ENCODE peak calls at places on chromosomes 3 and 15, in five cellular contexts. S is IMR-90, M is GM12878, Q is SK-N-SH, U is K562. V is an unnamed sample.

GRCh38 chr3:194953291-194953690 is 267.6 kb downstream of the FAM43A start:
- DNase-seq in Q (peak; percentile 44), S (no peak), M (no peak), U (no peak), V (no peak)

GRCh38 chr3:56019490-56019889 is 448.8 kb downstream of the ERC2 start:
- DNase-seq in U (no peak), Q (no peak), S (no peak), M (no peak), V (no peak)

GRCh38 chr15:99712415-99712814 is 20.8 kb downstream of the LYSMD4 start:
- DNase-seq in S (no peak), M (no peak), U (no peak), Q (no peak), V (no peak)

GRCh38 chr3:183158552-183159006 is 4.0 kb downstream of the LAMP3 start:
- DNase-seq in Q (no peak), S (peak; percentile 68), M (peak; percentile 97), U (peak; percentile 23), V (no peak)

GRCh38 chr3:50658831-50659230 is 15.9 kb upstream of the DOCK3 start:
- DNase-seq in S (no peak), M (no peak), Q (no peak), U (no peak), V (no peak)

GRCh38 chr3:70065666-70066253 is 66.2 kb downstream of the SAMMSON start:
- DNase-seq in S (no peak), M (no peak), Q (peak; percentile 11), U (no peak), V (peak; percentile 18)

GRCh38 chr3:2921903-2922302 is 188.3 kb downstream of the IL5RA start:
- DNase-seq in U (no peak), M (peak; percentile 24), Q (peak; percentile 66), S (no peak), V (peak; percentile 10)

GRCh38 chr3:185457376-185457775 is 41.5 kb downstream of the TMEM41A start:
- DNase-seq in S (no peak), M (no peak), U (no peak), Q (no peak), V (no peak)

GRCh38 chr15:63450884-63451225 is 53.5 kb upstream of the USP3 start:
- DNase-seq in U (no peak), Q (no peak), M (no peak), S (no peak), V (no peak)

GRCh38 chr3:190227064-190227463 is 95.2 kb downstream of the CLDN1 start:
- DNase-seq in M (no peak), Q (no peak), U (no peak), S (no peak), V (no peak)

GRCh38 chr3:73120710-73121109 is 59.3 kb downstream of the EBLN2 start:
- DNase-seq in M (no peak), Q (no peak), U (no peak), S (no peak), V (no peak)

GRCh38 chr3:124569761-124570160 is 160.5 kb upstream of the UMPS start:
- DNase-seq in Q (no peak), U (no peak), M (no peak), S (no peak), V (no peak)

GRCh38 chr3:122247825-122248185 is 64.3 kb downstream of the CASR start:
- DNase-seq in Q (no peak), M (no peak), S (peak; percentile 13), U (no peak), V (no peak)

GRCh38 chr15:35784745-35785144 is 238.8 kb upstream of the DPH6 start:
- DNase-seq in S (no peak), Q (no peak), U (no peak), M (no peak), V (peak; percentile 1)

GRCh38 chr3:170355738-170356595 is 1.5 kb upstream of the SKIL start:
- DNase-seq in Q (peak; percentile 41), S (peak; percentile 54), U (peak; percentile 24), M (peak; percentile 66), V (no peak)

GRCh38 chr3:30631237-30631961 is 25.0 kb downstream of the TGFBR2 start:
- DNase-seq in S (no peak), Q (no peak), U (no peak), M (no peak), V (no peak)

GRCh38 chr15:70427531-70428120 is 329.9 kb upstream of the TLE3 start:
- DNase-seq in U (no peak), S (no peak), M (no peak), Q (no peak), V (no peak)

GRCh38 chr3:170766823-170767575 is 103.0 kb downstream of the RPL22L1 start:
- DNase-seq in U (no peak), Q (no peak), M (no peak), S (no peak), V (no peak)

GRCh38 chr15:39411102-39411989 is 169.5 kb upstream of the THBS1 start:
- DNase-seq in Q (no peak), M (peak; percentile 78), S (no peak), U (no peak), V (no peak)

GRCh38 chr3:172520332-172520831 is 2.8 kb downstream of the TNFSF10 start:
- DNase-seq in S (peak; percentile 95), U (no peak), M (peak; percentile 53), Q (no peak), V (no peak)

GRCh38 chr3:166263460-166263859 is 426.2 kb upstream of the BCHE start:
- DNase-seq in M (no peak), U (no peak), Q (no peak), S (no peak), V (no peak)

GRCh38 chr15:67943961-67944674 is 104.3 kb upstream of the RNU6-1 start:
- DNase-seq in Q (no peak), S (no peak), M (no peak), U (no peak), V (no peak)
- TF ChIP-seq RCOR1 in Q (no peak), S (no peak), M (no peak), U (no peak), V (no peak)

GRCh38 chr3:18208856-18209255 is 216.3 kb downstream of the SATB1 start:
- DNase-seq in U (no peak), M (no peak), Q (no peak), S (no peak), V (no peak)
- TF ChIP-seq RFX5 in U (no peak), M (no peak), Q (no peak), S (no peak), V (no peak)

DNA sequence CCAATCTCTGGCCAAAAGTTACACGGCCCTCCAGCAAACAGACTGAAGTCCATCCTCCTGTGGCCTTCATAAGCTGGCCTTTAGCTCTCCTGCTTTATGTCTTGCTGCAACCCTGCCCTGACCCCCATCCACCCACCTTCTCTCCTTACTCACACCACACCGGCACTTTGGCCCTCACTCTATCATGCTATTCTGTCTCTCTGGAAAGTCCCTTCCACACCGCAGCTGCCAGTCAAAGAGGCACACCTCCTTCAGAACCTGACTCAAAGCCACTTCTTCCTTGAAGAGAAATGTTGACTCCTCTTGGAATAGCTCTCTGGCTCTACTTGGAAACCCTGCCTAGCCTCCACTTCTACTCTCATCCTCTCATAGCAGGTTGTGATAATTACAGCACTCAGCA is 4.5 kb downstream of the GPR156 start:
- DNase-seq in M (no peak), U (no peak), S (no peak), Q (no peak), V (no peak)
- TF ChIP-seq RCOR1 in M (no peak), U (no peak), S (no peak), Q (no peak), V (no peak)

GRCh38 chr15:95883064-95883463 is 447.4 kb upstream of the NR2F2 start:
- DNase-seq in S (no peak), U (no peak), Q (no peak), M (no peak), V (no peak)
- TF ChIP-seq RFX5 in S (no peak), U (no peak), Q (no peak), M (no peak), V (no peak)

DNA sequence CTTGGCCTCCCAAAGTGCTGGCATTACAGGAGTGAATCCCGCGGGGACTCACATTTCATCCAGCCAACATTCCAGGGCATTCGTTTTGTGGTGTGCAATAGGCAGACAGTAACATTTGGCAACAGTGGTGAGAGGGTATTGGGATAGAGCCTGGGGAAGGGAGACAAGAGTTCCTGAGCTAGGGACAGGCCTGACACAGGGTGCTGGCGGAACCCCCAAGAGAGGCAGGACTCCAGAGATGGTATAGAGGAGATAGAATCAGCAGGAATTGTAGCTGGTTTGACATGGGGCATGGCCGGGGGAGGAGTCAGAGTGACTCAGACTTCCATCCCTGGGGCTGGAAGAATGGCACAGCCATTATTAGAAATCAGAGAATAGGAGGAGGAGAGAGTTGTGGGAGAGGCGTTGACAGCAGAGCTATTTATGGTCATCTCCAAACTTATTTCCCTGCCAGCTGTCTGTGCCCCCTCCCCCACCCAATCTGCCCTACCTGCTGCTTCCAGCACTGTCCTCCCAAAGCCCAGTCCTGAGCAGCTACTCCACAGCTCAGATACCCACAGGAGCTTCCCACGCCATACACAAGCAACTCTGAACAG is 4.4 kb upstream of the IDH2 start:
- DNase-seq in M (no peak), S (peak; percentile 45), U (no peak), Q (peak; percentile 71), V (peak; percentile 61)
- TF ChIP-seq RCOR1 in M (no peak), S (no peak), U (peak; percentile 27), Q (peak; percentile 38), V (no peak)

GRCh38 chr15:77440378-77440999 is 19.8 kb downstream of the HMG20A start:
- DNase-seq in M (peak; percentile 48), U (no peak), Q (no peak), S (peak; percentile 70), V (peak; percentile 20)
- TF ChIP-seq RFX5 in M (no peak), U (no peak), Q (no peak), S (no peak), V (no peak)

GRCh38 chr3:64240959-64241358 is 15.7 kb upstream of the PRICKLE2 start:
- DNase-seq in U (no peak), S (no peak), Q (no peak), M (no peak), V (no peak)

GRCh38 chr3:64242435-64242834 is 17.2 kb upstream of the PRICKLE2 start:
- DNase-seq in S (no peak), M (no peak), Q (no peak), U (no peak), V (no peak)

GRCh38 chr3:64248247-64248646 is 23.0 kb upstream of the PRICKLE2 start:
- DNase-seq in M (peak; percentile 7), U (no peak), Q (no peak), S (no peak), V (no peak)

GRCh38 chr3:64240445-64240844 is 15.2 kb upstream of the PRICKLE2 start:
- DNase-seq in S (no peak), U (no peak), Q (no peak), M (no peak), V (no peak)

GRCh38 chr3:64244011-64244942 is 19.0 kb upstream of the PRICKLE2 start:
- DNase-seq in U (peak; percentile 9), M (no peak), Q (no peak), S (no peak), V (peak; percentile 71)
- TF ChIP-seq RCOR1 in U (no peak), M (no peak), Q (no peak), S (no peak), V (no peak)

V was measured in A549.